ENCODE peak calls at places on chromosomes 6 and 20, in eight cellular contexts. One of them, this sample, is unnamed.

GRCh38 chr6:147203311-147204059 is 732 bp upstream of the STXBP5 start:
- DNase-seq in spleen: peak; percentile 94
- DNase-seq in breast epithelium: peak; percentile 66
- DNase-seq in IMR-90: peak; percentile 76
- DNase-seq in endothelial cell of umbilical vein: peak; percentile 80
- DNase-seq in ovary: peak; percentile 77
- DNase-seq in adrenal gland: peak; percentile 71
- DNase-seq in Peyer's patch: peak; percentile 92
- DNase-seq in this sample: peak; percentile 52

GRCh38 chr20:19712737-19713260 is 45.3 kb upstream of the RIN2 start:
- DNase-seq in spleen: no peak
- DNase-seq in ovary: no peak
- DNase-seq in breast epithelium: no peak
- DNase-seq in IMR-90: peak; percentile 8
- DNase-seq in endothelial cell of umbilical vein: peak; percentile 21
- DNase-seq in adrenal gland: no peak
- DNase-seq in Peyer's patch: no peak
- DNase-seq in this sample: no peak

GRCh38 chr6:41713650-41714291 is 21.6 kb downstream of the TFEB start:
- DNase-seq in endothelial cell of umbilical vein: no peak
- DNase-seq in Peyer's patch: no peak
- DNase-seq in ovary: no peak
- DNase-seq in adrenal gland: peak; percentile 60
- DNase-seq in breast epithelium: no peak
- DNase-seq in IMR-90: no peak
- DNase-seq in spleen: peak; percentile 79
- DNase-seq in this sample: no peak

GRCh38 chr6:47484616-47485015 is 7.0 kb downstream of the CD2AP start:
- DNase-seq in endothelial cell of umbilical vein: no peak
- DNase-seq in ovary: no peak
- DNase-seq in Peyer's patch: no peak
- DNase-seq in breast epithelium: no peak
- DNase-seq in spleen: no peak
- DNase-seq in IMR-90: peak; percentile 81
- DNase-seq in adrenal gland: no peak
- DNase-seq in this sample: no peak

GRCh38 chr20:45179166-45179565 is 4.5 kb downstream of the PI3 start:
- DNase-seq in adrenal gland: no peak
- DNase-seq in endothelial cell of umbilical vein: no peak
- DNase-seq in IMR-90: no peak
- DNase-seq in ovary: no peak
- DNase-seq in breast epithelium: no peak
- DNase-seq in spleen: no peak
- DNase-seq in Peyer's patch: no peak
- DNase-seq in this sample: no peak

GRCh38 chr6:122491915-122492537 is 20.4 kb upstream of the SERINC1 start:
- DNase-seq in breast epithelium: peak; percentile 63
- DNase-seq in IMR-90: peak; percentile 67
- DNase-seq in adrenal gland: peak; percentile 76
- DNase-seq in spleen: peak; percentile 79
- DNase-seq in Peyer's patch: peak; percentile 63
- DNase-seq in endothelial cell of umbilical vein: peak; percentile 78
- DNase-seq in ovary: peak; percentile 50
- DNase-seq in this sample: peak; percentile 7

GRCh38 chr20:53752583-53752970 is 158.9 kb upstream of the ZNF217 start:
- DNase-seq in spleen: no peak
- DNase-seq in adrenal gland: no peak
- DNase-seq in ovary: no peak
- DNase-seq in IMR-90: no peak
- DNase-seq in endothelial cell of umbilical vein: no peak
- DNase-seq in breast epithelium: no peak
- DNase-seq in Peyer's patch: no peak
- DNase-seq in this sample: no peak

GRCh38 chr6:84762220-84762940 is 2.0 kb downstream of the TBX18 start:
- DNase-seq in breast epithelium: no peak
- DNase-seq in spleen: no peak
- DNase-seq in ovary: no peak
- DNase-seq in adrenal gland: no peak
- DNase-seq in endothelial cell of umbilical vein: peak; percentile 74
- DNase-seq in Peyer's patch: no peak
- DNase-seq in IMR-90: no peak
- DNase-seq in this sample: no peak

GRCh38 chr6:43277643-43278523 is 20.2 kb upstream of the SLC22A7 start:
- DNase-seq in spleen: no peak
- DNase-seq in IMR-90: peak; percentile 10
- DNase-seq in Peyer's patch: peak; percentile 92
- DNase-seq in adrenal gland: no peak
- DNase-seq in breast epithelium: no peak
- DNase-seq in ovary: no peak
- DNase-seq in endothelial cell of umbilical vein: no peak
- DNase-seq in this sample: peak; percentile 47

GRCh38 chr6:162442675-162443074 is 284.9 kb downstream of the PRKN start:
- DNase-seq in breast epithelium: no peak
- DNase-seq in adrenal gland: no peak
- DNase-seq in spleen: no peak
- DNase-seq in endothelial cell of umbilical vein: no peak
- DNase-seq in IMR-90: no peak
- DNase-seq in Peyer's patch: no peak
- DNase-seq in ovary: no peak
- DNase-seq in this sample: no peak

GRCh38 chr6:63856271-63856670 is 220.7 kb downstream of the PHF3 start:
- DNase-seq in endothelial cell of umbilical vein: no peak
- DNase-seq in Peyer's patch: no peak
- DNase-seq in breast epithelium: no peak
- DNase-seq in ovary: no peak
- DNase-seq in spleen: no peak
- DNase-seq in IMR-90: no peak
- DNase-seq in adrenal gland: no peak
- DNase-seq in this sample: no peak

GRCh38 chr6:155670655-155671054 is 215.0 kb upstream of the NOX3 start:
- DNase-seq in spleen: no peak
- DNase-seq in Peyer's patch: no peak
- DNase-seq in adrenal gland: no peak
- DNase-seq in ovary: no peak
- DNase-seq in endothelial cell of umbilical vein: no peak
- DNase-seq in IMR-90: no peak
- DNase-seq in breast epithelium: no peak
- DNase-seq in this sample: no peak

GRCh38 chr6:106325336-106326178 is at the start of gene ATG5:
- DNase-seq in spleen: peak; percentile 100
- DNase-seq in ovary: peak; percentile 100
- DNase-seq in adrenal gland: peak; percentile 100
- DNase-seq in IMR-90: peak; percentile 99
- DNase-seq in Peyer's patch: peak; percentile 100
- DNase-seq in breast epithelium: peak; percentile 100
- DNase-seq in endothelial cell of umbilical vein: peak; percentile 99
- DNase-seq in this sample: peak; percentile 80
- TF ChIP-seq POLR2A in spleen: peak; percentile 82
- TF ChIP-seq POLR2A in ovary: peak; percentile 47
- TF ChIP-seq POLR2A in adrenal gland: peak; percentile 93
- TF ChIP-seq POLR2A in IMR-90: peak; percentile 72
- TF ChIP-seq POLR2A in Peyer's patch: peak; percentile 91
- TF ChIP-seq POLR2A in breast epithelium: peak; percentile 36
- TF ChIP-seq POLR2A in endothelial cell of umbilical vein: peak; percentile 79
- TF ChIP-seq POLR2A in this sample: peak; percentile 63

GRCh38 chr6:7053125-7053784 is 54.5 kb upstream of the RREB1 start:
- DNase-seq in IMR-90: no peak
- DNase-seq in breast epithelium: no peak
- DNase-seq in spleen: no peak
- DNase-seq in Peyer's patch: no peak
- DNase-seq in adrenal gland: no peak
- DNase-seq in endothelial cell of umbilical vein: no peak
- DNase-seq in ovary: no peak
- DNase-seq in this sample: no peak

GRCh38 chr6:7060769-7061516 is 46.8 kb upstream of the RREB1 start:
- DNase-seq in breast epithelium: no peak
- DNase-seq in ovary: no peak
- DNase-seq in adrenal gland: no peak
- DNase-seq in spleen: no peak
- DNase-seq in IMR-90: no peak
- DNase-seq in endothelial cell of umbilical vein: no peak
- DNase-seq in Peyer's patch: no peak
- DNase-seq in this sample: no peak

GRCh38 chr6:7052441-7052936 is 55.3 kb upstream of the RREB1 start:
- DNase-seq in spleen: peak; percentile 83
- DNase-seq in breast epithelium: no peak
- DNase-seq in IMR-90: peak; percentile 65
- DNase-seq in ovary: peak; percentile 79
- DNase-seq in Peyer's patch: peak; percentile 63
- DNase-seq in endothelial cell of umbilical vein: no peak
- DNase-seq in adrenal gland: peak; percentile 83
- DNase-seq in this sample: peak; percentile 82

GRCh38 chr6:7062445-7063162 is 45.2 kb upstream of the RREB1 start:
- DNase-seq in spleen: no peak
- DNase-seq in adrenal gland: no peak
- DNase-seq in ovary: no peak
- DNase-seq in IMR-90: no peak
- DNase-seq in Peyer's patch: no peak
- DNase-seq in endothelial cell of umbilical vein: peak; percentile 50
- DNase-seq in breast epithelium: no peak
- DNase-seq in this sample: no peak

DNA sequence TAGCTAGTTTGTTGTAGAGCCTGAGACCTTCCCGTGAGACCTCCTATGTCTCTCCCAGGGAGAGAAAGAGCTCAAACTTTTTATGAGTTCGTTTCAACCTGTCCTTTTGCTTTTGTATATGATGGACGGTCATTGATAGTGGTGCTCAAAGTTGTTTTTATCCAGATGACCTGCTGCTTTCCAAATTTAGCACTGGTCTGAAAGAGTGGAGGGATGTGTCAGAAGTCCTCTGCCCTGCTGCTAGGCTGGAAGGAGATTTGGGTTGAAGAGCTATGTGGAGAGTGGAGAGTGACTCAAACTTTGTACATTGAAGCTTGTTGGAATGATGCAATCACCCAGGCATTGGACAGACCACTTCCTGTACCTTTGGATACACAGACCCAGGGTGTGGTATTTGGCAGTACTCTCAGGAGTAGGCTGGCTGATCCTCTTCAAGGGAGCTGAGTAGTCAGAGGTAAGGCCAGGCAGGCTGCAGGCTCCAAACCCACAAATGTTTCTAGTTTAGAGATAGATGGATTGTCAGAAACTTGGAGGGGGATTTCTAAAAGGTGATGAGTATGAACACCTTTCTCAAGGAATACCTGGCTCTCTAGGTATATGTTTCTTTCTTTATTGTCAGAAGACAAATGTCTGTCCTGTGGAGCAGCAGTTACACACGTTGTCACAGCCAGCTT is 49.4 kb upstream of the RREB1 start:
- DNase-seq in ovary: no peak
- DNase-seq in spleen: no peak
- DNase-seq in adrenal gland: peak; percentile 54
- DNase-seq in endothelial cell of umbilical vein: no peak
- DNase-seq in IMR-90: peak; percentile 98
- DNase-seq in Peyer's patch: no peak
- DNase-seq in breast epithelium: no peak
- DNase-seq in this sample: peak; percentile 88
- TF ChIP-seq POLR2A in ovary: no peak
- TF ChIP-seq POLR2A in spleen: no peak
- TF ChIP-seq POLR2A in adrenal gland: peak; percentile 6
- TF ChIP-seq POLR2A in endothelial cell of umbilical vein: no peak
- TF ChIP-seq POLR2A in IMR-90: no peak
- TF ChIP-seq POLR2A in Peyer's patch: peak; percentile 65
- TF ChIP-seq POLR2A in breast epithelium: no peak
- TF ChIP-seq POLR2A in this sample: no peak

GRCh38 chr20:58898629-58899028 is 46.1 kb downstream of the GNAS start:
- DNase-seq in spleen: no peak
- DNase-seq in adrenal gland: no peak
- DNase-seq in IMR-90: no peak
- DNase-seq in ovary: no peak
- DNase-seq in breast epithelium: no peak
- DNase-seq in Peyer's patch: no peak
- DNase-seq in endothelial cell of umbilical vein: no peak
- DNase-seq in this sample: no peak

GRCh38 chr20:58899518-58899917 is 47.0 kb downstream of the GNAS start:
- DNase-seq in Peyer's patch: no peak
- DNase-seq in spleen: no peak
- DNase-seq in adrenal gland: no peak
- DNase-seq in IMR-90: no peak
- DNase-seq in endothelial cell of umbilical vein: no peak
- DNase-seq in ovary: no peak
- DNase-seq in breast epithelium: no peak
- DNase-seq in this sample: no peak

GRCh38 chr20:58902003-58902402 is 49.5 kb downstream of the GNAS start:
- DNase-seq in IMR-90: no peak
- DNase-seq in adrenal gland: no peak
- DNase-seq in breast epithelium: no peak
- DNase-seq in spleen: no peak
- DNase-seq in endothelial cell of umbilical vein: no peak
- DNase-seq in Peyer's patch: no peak
- DNase-seq in ovary: no peak
- DNase-seq in this sample: no peak

GRCh38 chr20:58897493-58897892 is 45.0 kb downstream of the GNAS start:
- DNase-seq in IMR-90: no peak
- DNase-seq in adrenal gland: no peak
- DNase-seq in ovary: no peak
- DNase-seq in endothelial cell of umbilical vein: no peak
- DNase-seq in spleen: no peak
- DNase-seq in Peyer's patch: no peak
- DNase-seq in breast epithelium: no peak
- DNase-seq in this sample: no peak

GRCh38 chr20:58900292-58900931 is 47.9 kb downstream of the GNAS start:
- DNase-seq in endothelial cell of umbilical vein: no peak
- DNase-seq in Peyer's patch: no peak
- DNase-seq in spleen: no peak
- DNase-seq in adrenal gland: no peak
- DNase-seq in IMR-90: no peak
- DNase-seq in breast epithelium: no peak
- DNase-seq in ovary: no peak
- DNase-seq in this sample: no peak
- TF ChIP-seq POLR2A in endothelial cell of umbilical vein: no peak
- TF ChIP-seq POLR2A in Peyer's patch: no peak
- TF ChIP-seq POLR2A in spleen: no peak
- TF ChIP-seq POLR2A in adrenal gland: no peak
- TF ChIP-seq POLR2A in IMR-90: no peak
- TF ChIP-seq POLR2A in breast epithelium: no peak
- TF ChIP-seq POLR2A in ovary: no peak
- TF ChIP-seq POLR2A in this sample: no peak

DNA sequence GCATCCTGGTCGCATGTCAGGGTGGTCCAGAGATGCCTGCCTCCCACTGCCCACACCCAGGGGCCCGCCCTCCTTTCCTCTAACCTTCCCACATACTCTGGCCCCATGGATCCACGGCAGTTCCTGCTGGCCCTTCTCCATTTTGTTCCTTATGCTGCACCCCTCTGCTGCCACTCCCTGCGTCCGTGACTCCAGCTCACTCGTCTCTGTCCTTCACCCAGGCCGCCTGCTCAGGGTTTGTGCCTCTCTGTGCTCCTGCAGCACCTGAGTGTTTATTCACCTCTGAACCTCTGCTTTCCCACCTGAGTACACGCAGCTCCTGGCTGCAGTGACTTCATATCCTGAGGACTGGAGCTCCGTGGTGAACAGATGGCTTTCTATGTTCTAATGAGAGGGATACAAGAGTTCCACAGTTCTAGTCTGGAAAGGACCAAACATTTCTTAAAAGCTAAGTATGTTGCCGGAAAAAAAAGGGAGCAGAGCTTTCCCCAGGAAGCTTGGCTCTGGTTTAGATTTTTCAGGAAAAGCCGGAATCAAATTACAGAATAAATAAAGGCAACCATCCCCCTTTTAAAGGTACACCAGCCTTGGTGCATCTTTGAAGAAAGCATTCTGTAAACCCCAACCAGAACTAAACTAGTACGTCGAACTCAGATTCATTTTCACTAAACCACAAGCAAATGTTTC is 1.5 kb upstream of the GNRH2 start:
- DNase-seq in Peyer's patch: no peak
- DNase-seq in breast epithelium: no peak
- DNase-seq in endothelial cell of umbilical vein: peak; percentile 31
- DNase-seq in ovary: no peak
- DNase-seq in adrenal gland: no peak
- DNase-seq in spleen: peak; percentile 46
- DNase-seq in IMR-90: peak; percentile 4
- DNase-seq in this sample: no peak
- TF ChIP-seq POLR2A in Peyer's patch: no peak
- TF ChIP-seq POLR2A in breast epithelium: no peak
- TF ChIP-seq POLR2A in endothelial cell of umbilical vein: no peak
- TF ChIP-seq POLR2A in ovary: no peak
- TF ChIP-seq POLR2A in adrenal gland: no peak
- TF ChIP-seq POLR2A in spleen: no peak
- TF ChIP-seq POLR2A in IMR-90: no peak
- TF ChIP-seq POLR2A in this sample: no peak